ENCODE peak calls at places on chromosome 1, in ten cellular contexts. One of them, this sample, is unnamed. For H3K4me1, the result is how much of the 10 kb centered on the place peaks cover.

GRCh38 chr1:31755197-31755611 is 8.9 kb downstream of the ADGRB2 start:
- DNase-seq in stomach: no peak
- DNase-seq in psoas muscle: no peak
- DNase-seq in lower lobe of right lung: no peak
- DNase-seq in colonic mucosa: no peak
- DNase-seq in tibial artery: no peak
- DNase-seq in neuronal stem cell: no peak
- DNase-seq in GM23248: peak
- DNase-seq in naive thymus-derived CD4-positive, alpha-beta T cell: no peak
- DNase-seq in ovary: no peak
- DNase-seq in this sample: peak

GRCh38 chr1:203046984-203047630 is 20.8 kb downstream of the PPFIA4 start:
- DNase-seq in GM23248: peak
- DNase-seq in psoas muscle: no peak
- DNase-seq in colonic mucosa: no peak
- DNase-seq in ovary: no peak
- DNase-seq in naive thymus-derived CD4-positive, alpha-beta T cell: no peak
- DNase-seq in tibial artery: no peak
- DNase-seq in stomach: no peak
- DNase-seq in lower lobe of right lung: no peak
- DNase-seq in neuronal stem cell: no peak
- DNase-seq in this sample: peak

GRCh38 chr1:193538690-193539089 is 352.3 kb upstream of the B3GALT2 start:
- DNase-seq in tibial artery: no peak
- DNase-seq in psoas muscle: no peak
- DNase-seq in naive thymus-derived CD4-positive, alpha-beta T cell: no peak
- DNase-seq in ovary: no peak
- DNase-seq in colonic mucosa: no peak
- DNase-seq in lower lobe of right lung: no peak
- DNase-seq in neuronal stem cell: no peak
- DNase-seq in stomach: no peak
- DNase-seq in GM23248: no peak
- DNase-seq in this sample: no peak

GRCh38 chr1:193181985-193182384 is 4.4 kb downstream of the B3GALT2 start:
- DNase-seq in colonic mucosa: no peak
- DNase-seq in tibial artery: no peak
- DNase-seq in ovary: no peak
- DNase-seq in lower lobe of right lung: no peak
- DNase-seq in psoas muscle: no peak
- DNase-seq in stomach: no peak
- DNase-seq in GM23248: peak
- DNase-seq in naive thymus-derived CD4-positive, alpha-beta T cell: no peak
- DNase-seq in neuronal stem cell: no peak
- DNase-seq in this sample: no peak

GRCh38 chr1:63126104-63126503 is 196.3 kb upstream of the FOXD3 start:
- DNase-seq in ovary: no peak
- DNase-seq in lower lobe of right lung: no peak
- DNase-seq in GM23248: no peak
- DNase-seq in stomach: no peak
- DNase-seq in colonic mucosa: no peak
- DNase-seq in tibial artery: no peak
- DNase-seq in neuronal stem cell: no peak
- DNase-seq in naive thymus-derived CD4-positive, alpha-beta T cell: no peak
- DNase-seq in psoas muscle: no peak
- DNase-seq in this sample: no peak

GRCh38 chr1:31020007-31020790 is 45.3 kb downstream of the PUM1 start:
- DNase-seq in psoas muscle: no peak
- DNase-seq in naive thymus-derived CD4-positive, alpha-beta T cell: no peak
- DNase-seq in tibial artery: no peak
- DNase-seq in stomach: no peak
- DNase-seq in lower lobe of right lung: no peak
- DNase-seq in GM23248: no peak
- DNase-seq in ovary: no peak
- DNase-seq in neuronal stem cell: no peak
- DNase-seq in colonic mucosa: no peak
- DNase-seq in this sample: no peak

GRCh38 chr1:89884718-89885596 is 64.1 kb downstream of the LRRC8D start:
- DNase-seq in colonic mucosa: no peak
- DNase-seq in tibial artery: no peak
- DNase-seq in naive thymus-derived CD4-positive, alpha-beta T cell: no peak
- DNase-seq in ovary: no peak
- DNase-seq in stomach: no peak
- DNase-seq in neuronal stem cell: no peak
- DNase-seq in lower lobe of right lung: no peak
- DNase-seq in psoas muscle: no peak
- DNase-seq in GM23248: peak
- DNase-seq in this sample: peak

GRCh38 chr1:6006882-6007281 is 14.7 kb upstream of the NPHP4 start:
- DNase-seq in naive thymus-derived CD4-positive, alpha-beta T cell: no peak
- DNase-seq in GM23248: no peak
- DNase-seq in colonic mucosa: no peak
- DNase-seq in tibial artery: no peak
- DNase-seq in psoas muscle: no peak
- DNase-seq in ovary: no peak
- DNase-seq in lower lobe of right lung: peak
- DNase-seq in neuronal stem cell: no peak
- DNase-seq in stomach: no peak
- DNase-seq in this sample: no peak

GRCh38 chr1:29122662-29122986 is 1.1 kb downstream of the TMEM200B start:
- DNase-seq in colonic mucosa: peak
- DNase-seq in naive thymus-derived CD4-positive, alpha-beta T cell: peak
- DNase-seq in tibial artery: peak
- DNase-seq in neuronal stem cell: peak
- DNase-seq in lower lobe of right lung: peak
- DNase-seq in stomach: peak
- DNase-seq in GM23248: peak
- DNase-seq in psoas muscle: peak
- DNase-seq in ovary: peak
- DNase-seq in this sample: peak

GRCh38 chr1:61337981-61338848 is 255.9 kb downstream of the NFIA start:
- DNase-seq in colonic mucosa: peak
- DNase-seq in lower lobe of right lung: peak
- DNase-seq in naive thymus-derived CD4-positive, alpha-beta T cell: no peak
- DNase-seq in psoas muscle: peak
- DNase-seq in ovary: peak
- DNase-seq in GM23248: peak
- DNase-seq in tibial artery: peak
- DNase-seq in neuronal stem cell: peak
- DNase-seq in stomach: peak
- DNase-seq in this sample: peak

GRCh38 chr1:209434066-209434465 is 149.4 kb upstream of the CAMK1G start:
- DNase-seq in GM23248: peak
- DNase-seq in colonic mucosa: no peak
- DNase-seq in lower lobe of right lung: no peak
- DNase-seq in psoas muscle: no peak
- DNase-seq in neuronal stem cell: no peak
- DNase-seq in naive thymus-derived CD4-positive, alpha-beta T cell: no peak
- DNase-seq in ovary: no peak
- DNase-seq in stomach: no peak
- DNase-seq in tibial artery: no peak
- DNase-seq in this sample: no peak

GRCh38 chr1:209431813-209432442 is 151.6 kb upstream of the CAMK1G start:
- DNase-seq in psoas muscle: no peak
- DNase-seq in stomach: no peak
- DNase-seq in colonic mucosa: no peak
- DNase-seq in tibial artery: no peak
- DNase-seq in neuronal stem cell: no peak
- DNase-seq in lower lobe of right lung: no peak
- DNase-seq in ovary: no peak
- DNase-seq in naive thymus-derived CD4-positive, alpha-beta T cell: no peak
- DNase-seq in GM23248: no peak
- DNase-seq in this sample: no peak

GRCh38 chr1:209434631-209435217 is 148.8 kb upstream of the CAMK1G start:
- DNase-seq in stomach: no peak
- DNase-seq in ovary: no peak
- DNase-seq in lower lobe of right lung: no peak
- DNase-seq in psoas muscle: no peak
- DNase-seq in neuronal stem cell: no peak
- DNase-seq in GM23248: no peak
- DNase-seq in tibial artery: no peak
- DNase-seq in colonic mucosa: no peak
- DNase-seq in naive thymus-derived CD4-positive, alpha-beta T cell: no peak
- DNase-seq in this sample: no peak

GRCh38 chr1:209432443-209432825 is 151.1 kb upstream of the CAMK1G start:
- DNase-seq in ovary: no peak
- DNase-seq in colonic mucosa: no peak
- DNase-seq in psoas muscle: no peak
- DNase-seq in naive thymus-derived CD4-positive, alpha-beta T cell: no peak
- DNase-seq in GM23248: no peak
- DNase-seq in neuronal stem cell: no peak
- DNase-seq in lower lobe of right lung: no peak
- DNase-seq in tibial artery: no peak
- DNase-seq in stomach: no peak
- DNase-seq in this sample: no peak

GRCh38 chr1:209433649-209434031 is 149.9 kb upstream of the CAMK1G start:
- DNase-seq in ovary: no peak
- DNase-seq in tibial artery: no peak
- DNase-seq in stomach: no peak
- DNase-seq in psoas muscle: no peak
- DNase-seq in neuronal stem cell: no peak
- DNase-seq in GM23248: peak
- DNase-seq in colonic mucosa: no peak
- DNase-seq in lower lobe of right lung: no peak
- DNase-seq in naive thymus-derived CD4-positive, alpha-beta T cell: no peak
- DNase-seq in this sample: no peak
- H3K27ac ChIP-seq in ovary: no peak
- H3K27ac ChIP-seq in tibial artery: no peak
- H3K27ac ChIP-seq in stomach: no peak
- H3K27ac ChIP-seq in psoas muscle: no peak
- H3K27ac ChIP-seq in neuronal stem cell: peak
- H3K27ac ChIP-seq in GM23248: no peak
- H3K27ac ChIP-seq in colonic mucosa: no peak
- H3K27ac ChIP-seq in lower lobe of right lung: no peak
- H3K27ac ChIP-seq in naive thymus-derived CD4-positive, alpha-beta T cell: no peak
- H3K27ac ChIP-seq in this sample: peak

DNA sequence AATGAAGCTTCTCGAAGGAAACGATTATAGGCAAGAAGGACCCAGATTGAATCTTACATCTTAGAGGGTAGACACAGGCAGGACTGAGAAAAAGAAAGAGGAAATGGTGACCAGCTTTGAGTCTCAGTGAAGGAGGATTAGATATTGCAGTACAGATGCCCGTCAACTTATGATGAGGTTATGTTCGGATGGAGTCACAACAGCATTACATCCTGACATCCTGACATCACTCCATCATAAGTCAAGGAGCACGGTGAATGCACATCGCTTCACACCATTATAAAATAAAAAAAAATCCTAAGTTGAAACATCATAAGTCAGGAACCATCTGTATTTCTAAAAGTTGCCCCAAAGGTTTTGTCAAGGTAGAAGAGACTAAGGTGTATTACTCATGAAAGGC is 312.3 kb upstream of the PLXNA2 start:
- DNase-seq in naive thymus-derived CD4-positive, alpha-beta T cell: no peak
- DNase-seq in lower lobe of right lung: no peak
- DNase-seq in tibial artery: no peak
- DNase-seq in colonic mucosa: no peak
- DNase-seq in GM23248: no peak
- DNase-seq in neuronal stem cell: no peak
- DNase-seq in ovary: no peak
- DNase-seq in stomach: no peak
- DNase-seq in psoas muscle: no peak
- DNase-seq in this sample: no peak
- H3K4me1 ChIP-seq in naive thymus-derived CD4-positive, alpha-beta T cell: under half
- H3K4me1 ChIP-seq in lower lobe of right lung: under half
- H3K4me1 ChIP-seq in tibial artery: under half
- H3K4me1 ChIP-seq in colonic mucosa: under half
- H3K4me1 ChIP-seq in GM23248: under half
- H3K4me1 ChIP-seq in neuronal stem cell: under half
- H3K4me1 ChIP-seq in ovary: under half
- H3K4me1 ChIP-seq in stomach: under half
- H3K4me1 ChIP-seq in psoas muscle: under half
- H3K4me1 ChIP-seq in this sample: under half

GRCh38 chr1:227730630-227731151 is 4.4 kb downstream of the JMJD4 start:
- DNase-seq in lower lobe of right lung: peak
- DNase-seq in naive thymus-derived CD4-positive, alpha-beta T cell: no peak
- DNase-seq in psoas muscle: no peak
- DNase-seq in GM23248: no peak
- DNase-seq in stomach: no peak
- DNase-seq in ovary: no peak
- DNase-seq in neuronal stem cell: no peak
- DNase-seq in tibial artery: peak
- DNase-seq in colonic mucosa: no peak
- DNase-seq in this sample: no peak
- H3K27ac ChIP-seq in lower lobe of right lung: no peak
- H3K27ac ChIP-seq in naive thymus-derived CD4-positive, alpha-beta T cell: peak
- H3K27ac ChIP-seq in psoas muscle: no peak
- H3K27ac ChIP-seq in GM23248: no peak
- H3K27ac ChIP-seq in stomach: no peak
- H3K27ac ChIP-seq in ovary: peak
- H3K27ac ChIP-seq in neuronal stem cell: peak
- H3K27ac ChIP-seq in tibial artery: no peak
- H3K27ac ChIP-seq in colonic mucosa: no peak
- H3K27ac ChIP-seq in this sample: no peak

GRCh38 chr1:209657140-209657879 is 5.1 kb upstream of the LAMB3 start:
- DNase-seq in colonic mucosa: no peak
- DNase-seq in lower lobe of right lung: no peak
- DNase-seq in naive thymus-derived CD4-positive, alpha-beta T cell: no peak
- DNase-seq in ovary: no peak
- DNase-seq in psoas muscle: no peak
- DNase-seq in neuronal stem cell: no peak
- DNase-seq in stomach: no peak
- DNase-seq in tibial artery: no peak
- DNase-seq in GM23248: peak
- DNase-seq in this sample: peak

GRCh38 chr1:209662879-209663327 is 10.7 kb upstream of the LAMB3 start:
- DNase-seq in tibial artery: no peak
- DNase-seq in naive thymus-derived CD4-positive, alpha-beta T cell: no peak
- DNase-seq in colonic mucosa: no peak
- DNase-seq in ovary: no peak
- DNase-seq in neuronal stem cell: no peak
- DNase-seq in lower lobe of right lung: no peak
- DNase-seq in stomach: no peak
- DNase-seq in psoas muscle: no peak
- DNase-seq in GM23248: no peak
- DNase-seq in this sample: no peak

GRCh38 chr1:209661081-209661480 is 8.9 kb upstream of the LAMB3 start:
- DNase-seq in lower lobe of right lung: no peak
- DNase-seq in GM23248: no peak
- DNase-seq in stomach: no peak
- DNase-seq in colonic mucosa: no peak
- DNase-seq in tibial artery: no peak
- DNase-seq in neuronal stem cell: no peak
- DNase-seq in ovary: no peak
- DNase-seq in psoas muscle: no peak
- DNase-seq in naive thymus-derived CD4-positive, alpha-beta T cell: no peak
- DNase-seq in this sample: no peak

GRCh38 chr1:209657918-209658317 is 5.7 kb upstream of the LAMB3 start:
- DNase-seq in lower lobe of right lung: no peak
- DNase-seq in colonic mucosa: no peak
- DNase-seq in psoas muscle: no peak
- DNase-seq in neuronal stem cell: no peak
- DNase-seq in ovary: no peak
- DNase-seq in tibial artery: no peak
- DNase-seq in GM23248: no peak
- DNase-seq in naive thymus-derived CD4-positive, alpha-beta T cell: no peak
- DNase-seq in stomach: no peak
- DNase-seq in this sample: peak

DNA sequence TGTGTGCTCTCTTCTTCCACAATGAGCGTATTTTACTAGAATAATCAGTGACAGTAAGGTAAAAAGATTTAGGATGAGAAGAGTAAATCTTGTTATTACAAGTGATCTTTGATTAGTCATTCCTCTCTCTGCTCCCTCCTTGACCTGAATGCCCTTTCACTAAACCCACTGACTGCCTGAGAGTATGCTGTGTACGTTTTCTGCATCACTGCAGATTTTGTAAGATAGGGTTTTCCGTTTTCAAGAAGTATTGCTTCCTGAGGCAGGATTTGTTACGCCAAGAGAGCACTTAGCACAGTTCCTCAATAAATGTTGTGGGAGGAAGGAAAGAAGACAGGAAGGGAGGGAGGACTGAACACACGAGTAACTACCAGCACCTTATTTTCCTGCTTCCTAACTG is 7.7 kb upstream of the LAMB3 start:
- DNase-seq in tibial artery: no peak
- DNase-seq in ovary: no peak
- DNase-seq in stomach: no peak
- DNase-seq in psoas muscle: no peak
- DNase-seq in naive thymus-derived CD4-positive, alpha-beta T cell: no peak
- DNase-seq in GM23248: no peak
- DNase-seq in lower lobe of right lung: no peak
- DNase-seq in colonic mucosa: no peak
- DNase-seq in neuronal stem cell: no peak
- DNase-seq in this sample: peak
- H3K4me1 ChIP-seq in tibial artery: under half
- H3K4me1 ChIP-seq in ovary: under half
- H3K4me1 ChIP-seq in stomach: under half
- H3K4me1 ChIP-seq in psoas muscle: under half
- H3K4me1 ChIP-seq in naive thymus-derived CD4-positive, alpha-beta T cell: under half
- H3K4me1 ChIP-seq in GM23248: under half
- H3K4me1 ChIP-seq in lower lobe of right lung: under half
- H3K4me1 ChIP-seq in colonic mucosa: under half
- H3K4me1 ChIP-seq in neuronal stem cell: under half
- H3K4me1 ChIP-seq in this sample: under half